ENCODE peak calls at places on chromosome 3, in four cellular contexts. X is GM12878, R is A549, W is tibial artery. I is an unnamed sample.

GRCh38 chr3:71010731-71011455 is 572.6 kb downstream of the FOXP1 start:
- DNase-seq in R (no peak), W (no peak), X (peak), I (peak)

GRCh38 chr3:138043266-138044029 is 33.5 kb downstream of the CLDN18 start:
- DNase-seq in R (no peak), X (no peak), W (no peak), I (no peak)

GRCh38 chr3:185647134-185647879 is 61.2 kb downstream of the SENP2 start:
- DNase-seq in X (no peak), R (no peak), W (no peak), I (no peak)

GRCh38 chr3:171001957-171002694 is 24.4 kb downstream of the SLC2A2 start:
- DNase-seq in R (peak), X (peak), W (no peak), I (no peak)

GRCh38 chr3:63050548-63050947 is 175.3 kb upstream of the CADPS start:
- DNase-seq in W (no peak), R (no peak), X (no peak), I (no peak)

GRCh38 chr3:16146015-16146730 is 28.3 kb upstream of the GALNT15 start:
- DNase-seq in X (peak), R (no peak), W (no peak), I (peak)

GRCh38 chr3:27729748-27730611 is 7.9 kb upstream of the EOMES start:
- DNase-seq in R (no peak), X (no peak), W (no peak), I (no peak)

GRCh38 chr3:159619341-159619885 is 369.2 kb upstream of the IL12A start:
- DNase-seq in R (no peak), W (no peak), X (no peak), I (no peak)

GRCh38 chr3:143814358-143814968 is 33.8 kb downstream of the SLC9A9 start:
- DNase-seq in W (peak), X (no peak), R (no peak), I (no peak)

GRCh38 chr3:127822836-127823589 is 698 bp upstream of the MGLL start:
- DNase-seq in R (no peak), X (no peak), W (peak), I (peak)

GRCh38 chr3:161991901-161992300 is 495.3 kb downstream of the OTOL1 start:
- DNase-seq in W (no peak), X (no peak), R (no peak), I (no peak)

GRCh38 chr3:195208183-195208582 is 62.8 kb downstream of the XXYLT1 start:
- DNase-seq in X (peak), R (no peak), W (no peak), I (peak)

GRCh38 chr3:195203631-195204030 is 67.3 kb downstream of the XXYLT1 start:
- DNase-seq in X (no peak), W (no peak), R (no peak), I (no peak)

GRCh38 chr3:195207731-195208130 is 63.2 kb downstream of the XXYLT1 start:
- DNase-seq in W (no peak), X (no peak), R (no peak), I (no peak)

GRCh38 chr3:195207056-195207455 is 63.9 kb downstream of the XXYLT1 start:
- DNase-seq in X (no peak), R (no peak), W (no peak), I (no peak)

GRCh38 chr3:195204360-195205166 is 66.4 kb downstream of the XXYLT1 start:
- DNase-seq in W (no peak), R (no peak), X (peak), I (peak)
- H3K4me3 ChIP-seq in W (no peak), R (no peak), X (no peak), I (no peak)

GRCh38 chr3:58349792-58350626 is 17.3 kb downstream of the PXK start:
- DNase-seq in W (no peak), R (no peak), X (peak), I (peak)

GRCh38 chr3:58347984-58348383 is 15.3 kb downstream of the PXK start:
- DNase-seq in R (no peak), X (no peak), W (no peak), I (no peak)

GRCh38 chr3:58351920-58352319 is 19.2 kb downstream of the PXK start:
- DNase-seq in R (no peak), W (no peak), X (no peak), I (no peak)

GRCh38 chr3:58352624-58353023 is 19.9 kb downstream of the PXK start:
- DNase-seq in R (no peak), W (no peak), X (no peak), I (no peak)

GRCh38 chr3:58350627-58351013 is 17.9 kb downstream of the PXK start:
- DNase-seq in R (no peak), W (no peak), X (no peak), I (no peak)
- H3K4me3 ChIP-seq in R (no peak), W (no peak), X (peak), I (no peak)

DNA sequence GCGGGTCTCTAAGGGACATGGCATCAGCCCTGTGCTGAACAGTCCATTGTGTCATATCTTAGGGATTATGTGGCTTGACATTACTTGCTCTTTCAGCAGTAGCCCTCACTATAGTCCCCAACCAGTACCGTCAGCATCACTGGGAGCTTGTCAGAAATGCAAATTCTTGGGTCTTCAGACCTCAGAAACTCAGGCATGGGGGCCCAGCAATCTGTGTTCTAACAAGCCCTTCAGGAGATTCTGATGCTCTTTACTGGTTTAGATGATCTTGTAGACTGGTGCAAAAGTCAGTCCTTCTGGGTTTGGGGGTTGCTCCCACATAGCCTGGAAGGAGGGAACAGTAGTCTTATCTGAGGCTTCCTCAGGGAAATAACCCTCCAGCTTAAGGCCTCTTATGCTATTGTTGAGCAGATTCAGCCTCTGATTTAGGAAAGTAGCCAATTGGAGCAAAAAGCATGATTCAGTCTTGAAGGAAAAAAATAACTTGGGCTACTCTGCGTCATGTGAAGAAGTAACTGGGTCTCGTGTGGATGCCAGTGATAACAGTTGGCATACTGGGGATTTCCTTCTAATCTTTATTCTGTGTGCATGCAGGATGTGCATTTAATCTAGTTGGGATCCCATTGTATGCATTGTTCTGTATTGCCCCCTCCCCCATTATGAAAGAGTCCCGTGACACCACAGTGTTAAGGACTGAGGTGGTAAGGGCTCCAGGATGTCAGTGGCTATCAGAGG is 38.9 kb upstream of the TRAK1 start:
- DNase-seq in X (no peak), R (no peak), W (no peak), I (no peak)
- H3K4me3 ChIP-seq in X (no peak), R (no peak), W (no peak), I (no peak)

GRCh38 chr3:59131016-59131771 is 81.4 kb upstream of the CFAP20DC start:
- DNase-seq in X (no peak), W (no peak), R (no peak), I (no peak)

GRCh38 chr3:59126436-59126835 is 76.6 kb upstream of the CFAP20DC start:
- DNase-seq in W (no peak), X (no peak), R (no peak), I (no peak)

GRCh38 chr3:59133350-59133749 is 83.5 kb upstream of the CFAP20DC start:
- DNase-seq in X (no peak), W (no peak), R (no peak), I (no peak)

GRCh38 chr3:59127071-59127470 is 77.2 kb upstream of the CFAP20DC start:
- DNase-seq in W (no peak), X (no peak), R (peak), I (no peak)

GRCh38 chr3:59128685-59129084 is 78.9 kb upstream of the CFAP20DC start:
- DNase-seq in W (no peak), X (no peak), R (no peak), I (no peak)
- H3K4me3 ChIP-seq in W (no peak), X (no peak), R (no peak), I (no peak)

DNA sequence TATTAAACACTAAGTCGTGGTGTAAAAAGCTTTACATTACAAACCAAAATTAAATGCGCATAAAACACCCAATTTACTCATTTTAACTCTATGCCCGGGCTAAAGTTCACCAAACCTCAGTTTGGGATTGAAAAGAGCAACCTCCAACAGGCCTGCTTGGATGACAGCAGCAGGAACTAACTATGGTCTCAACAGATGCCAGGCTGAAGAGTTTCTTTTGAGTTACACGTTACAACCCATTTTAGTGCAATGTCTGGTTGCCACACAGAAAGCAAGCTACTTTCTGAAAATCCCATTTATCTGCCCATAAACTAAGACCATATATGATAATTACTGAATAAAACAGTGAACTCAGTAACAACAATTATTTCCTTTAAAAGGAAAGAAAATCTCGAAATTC is 2.2 kb downstream of the SATB1 start:
- DNase-seq in X (no peak), R (no peak), W (no peak), I (no peak)
- H3K4me3 ChIP-seq in X (no peak), R (no peak), W (peak), I (no peak)

GRCh38 chr3:5022966-5023776 is 43.9 kb downstream of the BHLHE40 start:
- DNase-seq in R (peak), W (no peak), X (no peak), I (no peak)

GRCh38 chr3:5023777-5024346 is 44.6 kb downstream of the BHLHE40 start:
- DNase-seq in X (no peak), W (no peak), R (no peak), I (no peak)

GRCh38 chr3:5022187-5022965 is 43.1 kb downstream of the BHLHE40 start:
- DNase-seq in X (no peak), W (no peak), R (no peak), I (peak)

GRCh38 chr3:5029715-5030114 is 50.5 kb downstream of the BHLHE40 start:
- DNase-seq in W (no peak), X (no peak), R (no peak), I (no peak)

DNA sequence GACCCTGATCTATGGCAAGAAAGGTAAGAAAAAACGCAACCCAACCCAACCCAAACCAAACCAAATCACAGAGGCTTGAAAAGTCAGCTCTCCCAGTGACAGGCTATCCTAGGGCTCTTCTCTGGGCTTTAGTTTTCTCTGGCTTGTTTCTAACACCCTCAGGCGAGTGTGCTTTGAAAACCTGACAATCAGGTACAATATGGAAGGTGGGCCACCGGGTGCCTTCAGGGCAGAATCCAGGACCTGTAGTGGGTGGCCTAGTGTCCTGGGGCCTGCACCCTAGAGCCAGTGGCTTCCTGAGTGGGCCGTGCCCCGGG is 46.8 kb downstream of the BHLHE40 start:
- DNase-seq in X (no peak), R (no peak), W (no peak), I (no peak)
- H3K4me3 ChIP-seq in X (no peak), R (peak), W (peak), I (no peak)

DNA sequence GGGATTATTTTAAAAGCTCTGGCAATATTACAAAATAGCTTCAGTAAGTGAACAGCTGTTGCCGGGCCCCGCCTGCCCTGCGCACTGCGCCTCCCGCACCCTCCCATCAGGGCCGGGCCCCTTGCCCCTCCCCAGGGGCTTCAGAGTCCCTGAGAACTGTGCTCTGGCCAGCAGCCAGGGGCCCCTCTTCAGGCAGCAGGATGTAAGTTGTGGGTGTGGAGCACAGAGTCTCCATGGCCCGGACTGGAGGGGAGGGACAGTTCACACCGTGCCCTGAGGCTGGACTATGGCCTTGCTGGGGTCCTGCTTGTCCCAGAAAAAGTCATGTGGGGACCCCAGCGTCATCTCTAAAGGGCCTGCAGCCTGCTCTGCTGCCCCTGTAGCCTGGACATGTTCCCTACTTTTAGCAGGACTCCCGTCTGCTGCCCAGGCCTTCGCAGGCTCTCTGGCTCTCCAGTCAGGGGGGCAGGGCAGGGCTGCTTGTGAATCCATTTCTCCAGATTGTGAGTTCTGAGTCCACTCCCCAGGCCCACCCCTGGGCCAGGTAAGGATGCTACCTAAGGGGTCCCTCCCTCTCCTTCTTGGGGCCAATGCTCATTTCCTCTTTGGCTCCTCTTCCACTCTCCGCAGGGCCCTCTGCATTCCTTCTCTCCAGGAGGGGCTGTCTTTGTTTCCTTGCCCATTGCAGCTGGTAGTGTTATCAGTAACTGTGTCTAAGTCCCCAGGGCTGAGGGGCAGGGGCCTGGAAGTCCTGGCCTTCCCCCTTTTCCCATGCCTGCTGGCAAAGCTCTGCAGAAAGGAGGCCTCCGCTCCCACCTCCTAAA is 12.8 kb upstream of the CACNA2D2 start:
- DNase-seq in R (no peak), X (no peak), W (no peak), I (no peak)
- H3K4me3 ChIP-seq in R (no peak), X (no peak), W (peak), I (no peak)

GRCh38 chr3:154120903-154121235 is 321 bp upstream of the ARHGEF26 start:
- DNase-seq in R (no peak), X (no peak), W (no peak), I (no peak)
- H3K4me3 ChIP-seq in R (peak), X (peak), W (peak), I (peak)

DNA sequence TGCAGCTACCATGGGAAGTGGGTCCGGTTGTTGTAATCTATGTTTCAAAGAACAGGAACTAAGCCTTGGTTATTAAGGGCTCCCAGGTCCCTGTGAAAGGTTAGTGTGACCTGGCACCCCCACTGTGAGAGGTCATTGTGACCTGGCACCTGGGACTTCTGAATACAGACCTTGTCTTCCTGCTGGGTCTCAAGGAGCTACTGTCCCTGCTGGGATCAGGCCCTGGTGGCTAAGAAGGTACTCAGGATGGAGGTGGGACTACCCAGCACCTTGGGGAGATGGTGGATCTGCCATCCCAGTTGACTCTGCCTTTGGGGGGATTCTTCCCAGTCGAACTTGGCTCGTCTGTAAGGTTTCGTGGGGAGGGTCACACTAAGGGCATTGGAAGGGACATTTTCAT is 10.3 kb upstream of the SLCO2A1 start:
- DNase-seq in X (no peak), W (no peak), R (no peak), I (no peak)
- H3K4me3 ChIP-seq in X (no peak), W (no peak), R (no peak), I (no peak)

I was measured in GM06990.